ENCODE peak calls at places on chromosomes 1 and 21, in four cellular contexts. V, J, M and F are unnamed samples.
A peak's percentile ranks its signal among the peaks of the same experiment; 100 is the strongest.

GRCh38 chr1:68327414-68327813 is 95.1 kb upstream of the WLS start:
- DNase-seq in V (no peak), J (no peak), M (no peak), F (no peak)

GRCh38 chr1:169517544-169518186 is 31.9 kb upstream of the SLC19A2 start:
- DNase-seq in V (no peak), J (no peak), M (no peak), F (no peak)

GRCh38 chr1:153533689-153534201 is 2.0 kb downstream of the S100A6 start:
- DNase-seq in V (no peak), J (peak; percentile 63), M (peak; percentile 83), F (peak; percentile 57)

GRCh38 chr21:44618504-44618903 is 6.6 kb downstream of the KRTAP10-8 start:
- DNase-seq in V (no peak), J (no peak), M (no peak), F (no peak)

GRCh38 chr1:202725541-202725940 is 15.3 kb upstream of the SYT2 start:
- DNase-seq in V (no peak), J (no peak), M (no peak), F (no peak)

GRCh38 chr1:30656171-30656940 is 67.0 kb downstream of the MATN1 start:
- DNase-seq in V (no peak), J (no peak), M (no peak), F (no peak)

GRCh38 chr1:157776971-157777386 is at the start of gene FCRL2:
- DNase-seq in V (no peak), J (no peak), M (no peak), F (no peak)

GRCh38 chr1:199691540-199691939 is 336.0 kb upstream of the NR5A2 start:
- DNase-seq in V (no peak), J (peak; percentile 52), M (no peak), F (no peak)

GRCh38 chr1:4027492-4028138 is 127.5 kb upstream of the C1orf174 start:
- DNase-seq in V (no peak), J (no peak), M (peak; percentile 25), F (no peak)

GRCh38 chr1:116326486-116326885 is 46.6 kb upstream of the ATP1A1 start:
- DNase-seq in V (no peak), J (no peak), M (no peak), F (no peak)

GRCh38 chr1:150577557-150578277 is 1.7 kb downstream of the MCL1 start:
- DNase-seq in V (no peak), J (no peak), M (no peak), F (no peak)

GRCh38 chr1:19602486-19602885 is 41.6 kb upstream of the NBL1 start:
- DNase-seq in V (no peak), J (no peak), M (no peak), F (no peak)

GRCh38 chr1:40313329-40313957 is 3.6 kb downstream of the COL9A2 start:
- DNase-seq in V (no peak), J (no peak), M (no peak), F (no peak)

GRCh38 chr1:201270616-201271390 is 12.5 kb upstream of the PKP1 start:
- DNase-seq in V (no peak), J (no peak), M (no peak), F (no peak)

GRCh38 chr1:167648978-167649752 is 19.1 kb downstream of the RCSD1 start:
- DNase-seq in V (no peak), J (no peak), M (no peak), F (no peak)

GRCh38 chr1:38651669-38652068 is 207.9 kb downstream of the RRAGC start:
- DNase-seq in V (no peak), J (no peak), M (no peak), F (no peak)

GRCh38 chr21:40567511-40567910 is 279.4 kb downstream of the DSCAM start:
- DNase-seq in V (no peak), J (no peak), M (no peak), F (no peak)

GRCh38 chr1:10338047-10338446 is 60.8 kb upstream of the PGD start:
- DNase-seq in V (peak; percentile 8), J (no peak), M (no peak), F (no peak)

GRCh38 chr1:53381790-53382401 is 54.0 kb upstream of the LRP8 start:
- DNase-seq in V (no peak), J (no peak), M (no peak), F (no peak)

GRCh38 chr1:9366298-9366697 is 73.6 kb downstream of the SPSB1 start:
- DNase-seq in V (no peak), J (no peak), M (no peak), F (no peak)

GRCh38 chr1:86860424-86860823 is 53.5 kb downstream of the SELENOF start:
- DNase-seq in V (no peak), J (no peak), M (no peak), F (no peak)

GRCh38 chr1:68051475-68051874 is 1.0 kb upstream of the DIRAS3 start:
- DNase-seq in V (no peak), J (no peak), M (peak; percentile 68), F (no peak)

GRCh38 chr1:84619383-84620093 is 45.3 kb upstream of the CTBS start:
- DNase-seq in V (peak; percentile 75), J (peak; percentile 65), M (no peak), F (peak; percentile 41)

GRCh38 chr21:41370840-41371697 is 9.2 kb downstream of the MX2 start:
- DNase-seq in V (no peak), J (no peak), M (no peak), F (no peak)

GRCh38 chr1:110964400-110964903 is 730 bp upstream of the LRIF1 start:
- DNase-seq in V (no peak), J (no peak), M (no peak), F (no peak)

GRCh38 chr21:24045775-24046215 is 1561.5 kb downstream of the MRPL39 start:
- DNase-seq in V (no peak), J (no peak), M (no peak), F (peak; percentile 33)